ENCODE peak calls at places on chromosome 21, in four cellular contexts. J is neural progenitor cell, T is uterus, P is vagina. Y is an unnamed sample.

GRCh38 chr21:34668803-34669148 is at the start of gene CLIC6:
- DNase-seq in J (peak; percentile 57), T (no peak), P (no peak), Y (peak; percentile 80)

GRCh38 chr21:29436650-29437049 is 137.9 kb downstream of the BACH1 start:
- DNase-seq in J (no peak), T (no peak), P (no peak), Y (no peak)

GRCh38 chr21:41346758-41347157 is 15.1 kb upstream of the MX2 start:
- DNase-seq in J (no peak), T (no peak), P (no peak), Y (no peak)

GRCh38 chr21:27561116-27561515 is 594.2 kb upstream of the ADAMTS5 start:
- DNase-seq in J (no peak), T (no peak), P (no peak), Y (peak; percentile 24)

GRCh38 chr21:31993826-31994791 is 121.3 kb downstream of the HUNK start:
- DNase-seq in J (no peak), T (no peak), P (no peak), Y (no peak)

GRCh38 chr21:46437096-46437498 is 21.6 kb upstream of the DIP2A start:
- DNase-seq in J (no peak), T (no peak), P (no peak), Y (no peak)

GRCh38 chr21:42061195-42061865 is 9.8 kb upstream of the UMODL1 start:
- DNase-seq in J (no peak), T (no peak), P (no peak), Y (peak; percentile 41)

GRCh38 chr21:32955307-32955937 is 70.3 kb upstream of the OLIG2 start:
- DNase-seq in J (peak; percentile 82), T (no peak), P (no peak), Y (no peak)

GRCh38 chr21:28804089-28804670 is 188.5 kb downstream of the LTN1 start:
- DNase-seq in J (no peak), T (no peak), P (no peak), Y (peak; percentile 24)

GRCh38 chr21:34693192-34693810 is 24.5 kb downstream of the CLIC6 start:
- DNase-seq in J (peak; percentile 78), T (peak; percentile 24), P (no peak), Y (peak; percentile 34)

GRCh38 chr21:27326293-27326692 is 359.4 kb upstream of the ADAMTS5 start:
- DNase-seq in J (no peak), T (no peak), P (no peak), Y (no peak)

GRCh38 chr21:41631564-41632461 is 123.9 kb upstream of the TMPRSS2 start:
- DNase-seq in J (no peak), T (no peak), P (no peak), Y (no peak)

GRCh38 chr21:19855522-19855921 is 1142.7 kb upstream of the NCAM2 start:
- DNase-seq in J (no peak), T (peak; percentile 11), P (no peak), Y (no peak)

GRCh38 chr21:20167059-20167458 is 831.1 kb upstream of the NCAM2 start:
- DNase-seq in J (no peak), T (no peak), P (no peak), Y (no peak)

GRCh38 chr21:40672602-40673001 is 174.4 kb downstream of the DSCAM start:
- DNase-seq in J (no peak), T (no peak), P (no peak), Y (no peak)

GRCh38 chr21:31310750-31311149 is 33.3 kb downstream of the TIAM1 start:
- DNase-seq in J (peak; percentile 33), T (no peak), P (no peak), Y (no peak)

GRCh38 chr21:17391811-17392340 is 121.0 kb upstream of the CXADR start:
- DNase-seq in J (no peak), T (no peak), P (no peak), Y (no peak)

GRCh38 chr21:39319251-39319756 is 5.9 kb upstream of the BRWD1 start:
- DNase-seq in J (no peak), T (no peak), P (no peak), Y (no peak)

GRCh38 chr21:36707763-36708511 is 9.0 kb downstream of the SIM2 start:
- DNase-seq in J (peak; percentile 48), T (no peak), P (no peak), Y (peak; percentile 60)

GRCh38 chr21:36709030-36709867 is 10.3 kb downstream of the SIM2 start:
- DNase-seq in J (peak; percentile 49), T (no peak), P (no peak), Y (no peak)

GRCh38 chr21:36706951-36707762 is 8.2 kb downstream of the SIM2 start:
- DNase-seq in J (peak; percentile 77), T (no peak), P (no peak), Y (peak; percentile 23)

GRCh38 chr21:36709868-36710728 is 11.2 kb downstream of the SIM2 start:
- DNase-seq in J (peak; percentile 59), T (no peak), P (no peak), Y (peak; percentile 54)

DNA sequence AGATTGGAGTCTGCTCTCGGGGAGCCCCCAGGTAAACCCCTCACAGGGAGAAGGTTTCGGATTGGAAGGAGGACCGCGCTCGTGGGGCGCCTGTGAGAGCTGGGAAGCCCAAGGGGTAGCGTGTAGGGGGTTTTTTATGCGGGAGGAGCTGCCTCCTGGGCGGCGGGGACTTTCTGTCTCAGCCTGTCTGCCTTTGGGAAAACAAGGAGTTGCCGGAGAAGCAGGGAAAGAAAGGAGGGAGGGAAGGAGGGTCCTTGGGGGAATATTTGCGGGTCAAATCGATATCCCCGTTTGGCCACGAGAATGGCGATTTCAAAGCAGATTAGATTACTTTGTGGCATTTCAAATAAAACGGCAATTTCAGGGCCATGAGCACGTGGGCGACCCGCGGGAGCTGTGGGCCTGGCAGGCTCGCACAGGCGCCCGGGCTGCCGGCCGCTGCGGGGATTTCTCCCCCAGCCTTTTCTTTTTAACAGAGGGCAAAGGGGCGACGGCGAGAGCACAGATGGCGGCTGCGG is 9.7 kb downstream of the SIM2 start:
- DNase-seq in J (peak; percentile 41), T (no peak), P (no peak), Y (peak; percentile 57)
- H3K27me3 ChIP-seq in J (peaks cover 100% of the 10 kb centered on the region), T (peaks cover 35% of the 10 kb centered on the region), P (peaks cover 22% of the 10 kb centered on the region), Y (peaks cover 6% of the 10 kb centered on the region)

GRCh38 chr21:45269861-45270260 is 17.8 kb downstream of the POFUT2 start:
- DNase-seq in J (no peak), T (peak; percentile 6), P (no peak), Y (peak; percentile 61)

GRCh38 chr21:45267390-45267760 is 20.3 kb downstream of the POFUT2 start:
- DNase-seq in J (no peak), T (peak; percentile 3), P (no peak), Y (peak; percentile 29)

GRCh38 chr21:45265721-45266517 is 21.8 kb downstream of the POFUT2 start:
- DNase-seq in J (no peak), T (no peak), P (peak; percentile 77), Y (peak; percentile 13)

GRCh38 chr21:45266518-45267389 is 20.9 kb downstream of the POFUT2 start:
- DNase-seq in J (no peak), T (no peak), P (peak; percentile 78), Y (peak; percentile 17)

DNA sequence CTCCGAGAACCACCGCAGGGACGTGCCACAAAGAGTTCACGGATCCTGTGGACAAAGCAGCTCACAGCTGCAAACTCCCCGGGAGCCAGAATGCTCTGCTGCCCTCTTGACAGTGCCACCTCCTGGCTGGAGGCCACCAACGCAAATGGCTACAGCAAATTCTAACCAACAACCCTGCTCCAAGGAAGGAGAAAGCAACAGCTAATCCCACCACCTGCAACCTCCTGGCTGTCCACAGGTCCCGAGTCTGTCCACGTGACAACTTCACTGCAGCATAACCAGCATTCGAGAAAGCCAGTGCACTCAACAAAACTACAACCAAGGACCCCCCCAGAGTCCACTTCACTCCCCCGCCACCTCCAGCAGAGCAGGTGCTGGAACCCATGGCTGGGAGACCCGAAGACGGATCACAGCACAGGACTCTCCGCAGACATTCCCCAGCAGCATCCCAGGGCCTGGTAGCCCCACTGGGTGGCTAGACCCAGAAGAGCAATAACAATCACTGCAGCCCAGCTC is 17.3 kb downstream of the POFUT2 start:
- DNase-seq in J (no peak), T (peak; percentile 6), P (no peak), Y (peak; percentile 4)
- TF ChIP-seq CTCF in J (peak; percentile 4), T (no peak), P (no peak), Y (no peak)

DNA sequence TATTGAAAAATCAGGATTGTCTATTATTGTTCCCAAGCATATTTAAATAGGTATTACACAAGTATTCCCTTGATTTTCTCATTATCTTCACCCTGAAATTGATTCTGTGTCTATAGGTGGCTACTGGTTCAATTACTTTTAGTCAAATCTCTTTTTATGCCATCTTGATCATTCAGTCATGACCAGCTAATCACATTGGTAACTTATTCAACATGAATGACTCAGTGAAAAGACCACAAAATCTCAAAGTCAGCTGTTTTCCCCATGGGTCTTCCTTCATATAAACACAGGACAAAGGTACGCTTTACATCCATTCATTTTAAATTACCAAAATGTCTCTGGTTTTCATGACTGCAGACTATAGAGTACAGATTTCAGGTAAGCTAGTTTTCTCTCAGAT is 23.7 kb upstream of the NRIP1 start:
- DNase-seq in J (no peak), T (no peak), P (no peak), Y (no peak)
- H3K27me3 ChIP-seq in J (no peaks in the 10 kb centered on the region), T (no peaks in the 10 kb centered on the region), P (no peaks in the 10 kb centered on the region), Y (no peaks in the 10 kb centered on the region)

GRCh38 chr21:44313451-44313850 is 13.6 kb downstream of the PFKL start:
- DNase-seq in J (no peak), T (no peak), P (no peak), Y (no peak)

GRCh38 chr21:44312089-44312488 is 12.2 kb downstream of the PFKL start:
- DNase-seq in J (no peak), T (no peak), P (no peak), Y (no peak)

GRCh38 chr21:44312716-44313115 is 12.9 kb downstream of the PFKL start:
- DNase-seq in J (no peak), T (no peak), P (no peak), Y (no peak)

GRCh38 chr21:44311108-44311507 is 11.3 kb downstream of the PFKL start:
- DNase-seq in J (no peak), T (no peak), P (no peak), Y (no peak)

GRCh38 chr21:44310628-44311027 is 10.8 kb downstream of the PFKL start:
- DNase-seq in J (no peak), T (no peak), P (no peak), Y (no peak)
- TF ChIP-seq CTCF in J (no peak), T (no peak), P (no peak), Y (no peak)

Y was measured in tibial artery.